ENCODE peak calls at places on chromosome 13, in nine cellular contexts. Q, N, E, Z, O, B, S, J and A are unnamed samples.

GRCh38 chr13:113161433-113161832 is 3.0 kb downstream of the PROZ start:
- DNase-seq in E (no peak), Q (no peak), B (no peak), O (no peak), J (no peak), N (no peak), Z (no peak), S (peak; percentile 28), A (no peak)

GRCh38 chr13:35743165-35743564 is 266.7 kb upstream of the MAB21L1 start:
- DNase-seq in E (no peak), J (no peak), N (no peak), B (no peak), O (no peak), Z (no peak), S (no peak), Q (no peak), A (no peak)

GRCh38 chr13:25502551-25502950 is 130.8 kb downstream of the ATP8A2 start:
- DNase-seq in Q (no peak), Z (no peak), B (no peak), O (no peak), J (no peak), E (no peak), N (no peak), S (no peak), A (no peak)

GRCh38 chr13:110265682-110266430 is 41.1 kb downstream of the COL4A1 start:
- DNase-seq in J (no peak), Q (no peak), O (no peak), Z (no peak), N (no peak), B (no peak), S (no peak), E (no peak), A (no peak)

GRCh38 chr13:58119351-58119750 is 487.8 kb downstream of the PCDH17 start:
- DNase-seq in Q (no peak), O (no peak), Z (no peak), B (no peak), S (no peak), J (no peak), N (no peak), E (no peak), A (no peak)

GRCh38 chr13:27280009-27280646 is 9.5 kb downstream of the RASL11A start:
- DNase-seq in O (no peak), Q (no peak), N (no peak), J (no peak), Z (no peak), S (no peak), E (no peak), B (no peak), A (no peak)

GRCh38 chr13:76245920-76246319 is 609.8 kb downstream of the LMO7 start:
- DNase-seq in J (no peak), O (no peak), S (no peak), Q (no peak), B (no peak), N (no peak), E (no peak), Z (no peak), A (no peak)

GRCh38 chr13:113628291-113629270 is 29.4 kb downstream of the ATP4B start:
- DNase-seq in J (no peak), S (no peak), Z (no peak), N (no peak), E (no peak), Q (no peak), O (no peak), B (no peak), A (no peak)

GRCh38 chr13:32586022-32586900 is at the start of gene PDS5B:
- DNase-seq in J (peak; percentile 98), Z (peak; percentile 92), N (peak; percentile 96), B (peak; percentile 62), Q (peak; percentile 91), S (peak; percentile 95), E (peak; percentile 93), O (peak; percentile 58), A (peak; percentile 92)

GRCh38 chr13:50124536-50125305 is 109.5 kb downstream of the KCNRG start:
- DNase-seq in O (no peak), B (peak; percentile 88), N (no peak), J (peak; percentile 91), Z (no peak), S (peak; percentile 95), Q (peak; percentile 86), E (no peak), A (peak; percentile 96)

GRCh38 chr13:110886475-110887241 is 28.2 kb downstream of the ANKRD10 start:
- DNase-seq in J (no peak), S (no peak), B (no peak), O (no peak), N (no peak), E (no peak), Q (no peak), Z (no peak), A (no peak)

GRCh38 chr13:35818577-35819165 is 312.5 kb downstream of the DCLK1 start:
- DNase-seq in J (no peak), E (peak; percentile 27), Q (no peak), B (no peak), S (no peak), N (no peak), Z (no peak), O (peak; percentile 4), A (no peak)

GRCh38 chr13:21674271-21675009 is 3.6 kb downstream of the FGF9 start:
- DNase-seq in E (no peak), N (no peak), J (no peak), O (no peak), B (no peak), Z (no peak), S (no peak), Q (no peak), A (peak; percentile 52)

GRCh38 chr13:105441406-105441805 is 1094.1 kb downstream of the EFNB2 start:
- DNase-seq in E (no peak), Z (no peak), B (no peak), O (no peak), S (no peak), J (no peak), N (no peak), Q (no peak), A (no peak)

GRCh38 chr13:80201686-80202085 is 139.2 kb downstream of the SPRY2 start:
- DNase-seq in O (no peak), S (no peak), Q (no peak), E (no peak), Z (no peak), B (no peak), N (no peak), J (no peak), A (no peak)

GRCh38 chr13:41284512-41285288 is 21.3 kb upstream of the MTRF1 start:
- DNase-seq in Z (no peak), J (no peak), E (no peak), O (peak; percentile 39), S (no peak), N (no peak), Q (no peak), B (peak; percentile 60), A (no peak)

GRCh38 chr13:59229861-59230260 is 933.9 kb downstream of the DIAPH3 start:
- DNase-seq in N (no peak), Z (no peak), S (no peak), B (no peak), E (no peak), O (no peak), J (no peak), Q (no peak), A (no peak)

GRCh38 chr13:111876506-111876905 is 190.4 kb upstream of the SOX1 start:
- DNase-seq in Z (no peak), Q (no peak), B (no peak), N (no peak), S (no peak), J (no peak), E (no peak), O (no peak), A (no peak)